ENCODE peak calls at places on chromosomes 16 and 17, in four cellular contexts. One of them, this sample, is unnamed.
A peak's percentile ranks its signal among the peaks of the same experiment; 100 is the strongest.

GRCh38 chr17:71677444-71677843 is 443.4 kb upstream of the SOX9 start:
- DNase-seq in H9: no peak
- DNase-seq in neuronal stem cell: no peak
- DNase-seq in IMR-90: peak; percentile 7
- DNase-seq in this sample: no peak

GRCh38 chr16:70759666-70760065 is 41.3 kb downstream of the VAC14 start:
- DNase-seq in IMR-90: no peak
- DNase-seq in neuronal stem cell: no peak
- DNase-seq in H9: no peak
- DNase-seq in this sample: no peak

GRCh38 chr16:3444032-3444388 is 530 bp downstream of the NAA60 start:
- DNase-seq in neuronal stem cell: no peak
- DNase-seq in H9: no peak
- DNase-seq in IMR-90: peak; percentile 80
- DNase-seq in this sample: peak; percentile 68

GRCh38 chr17:76246080-76247066 is 6.1 kb upstream of the RNF157 start:
- DNase-seq in IMR-90: peak; percentile 53
- DNase-seq in neuronal stem cell: no peak
- DNase-seq in H9: no peak
- DNase-seq in this sample: peak; percentile 43

GRCh38 chr16:48949636-48950035 is 332.0 kb downstream of the CBLN1 start:
- DNase-seq in H9: no peak
- DNase-seq in IMR-90: peak; percentile 19
- DNase-seq in neuronal stem cell: no peak
- DNase-seq in this sample: peak; percentile 5

GRCh38 chr16:71971571-71971970 is 28.6 kb downstream of the PKD1L3 start:
- DNase-seq in IMR-90: no peak
- DNase-seq in neuronal stem cell: no peak
- DNase-seq in H9: no peak
- DNase-seq in this sample: peak; percentile 81

GRCh38 chr17:56835259-56835575 is 1.3 kb downstream of the DGKE start:
- DNase-seq in IMR-90: peak; percentile 21
- DNase-seq in H9: no peak
- DNase-seq in neuronal stem cell: no peak
- DNase-seq in this sample: no peak

GRCh38 chr17:16877102-16877501 is 94.8 kb downstream of the TNFRSF13B start:
- DNase-seq in IMR-90: no peak
- DNase-seq in H9: no peak
- DNase-seq in neuronal stem cell: no peak
- DNase-seq in this sample: no peak

GRCh38 chr16:67386861-67387455 is 6.3 kb downstream of the TPPP3 start:
- DNase-seq in H9: no peak
- DNase-seq in IMR-90: no peak
- DNase-seq in neuronal stem cell: no peak
- DNase-seq in this sample: no peak

GRCh38 chr17:6000426-6000825 is 69.8 kb upstream of the WSCD1 start:
- DNase-seq in IMR-90: no peak
- DNase-seq in H9: no peak
- DNase-seq in neuronal stem cell: no peak
- DNase-seq in this sample: no peak

GRCh38 chr16:49278944-49279725 is 2.5 kb downstream of the CBLN1 start:
- DNase-seq in IMR-90: no peak
- DNase-seq in neuronal stem cell: no peak
- DNase-seq in H9: peak; percentile 54
- DNase-seq in this sample: no peak

GRCh38 chr17:7849185-7850117 is 5.4 kb upstream of the TMEM88 start:
- DNase-seq in IMR-90: no peak
- DNase-seq in H9: no peak
- DNase-seq in neuronal stem cell: no peak
- DNase-seq in this sample: peak; percentile 35

GRCh38 chr16:56683424-56684162 is 1.3 kb downstream of the MT1X start:
- DNase-seq in H9: no peak
- DNase-seq in neuronal stem cell: no peak
- DNase-seq in IMR-90: no peak
- DNase-seq in this sample: no peak

GRCh38 chr16:83887088-83887487 is 11.8 kb upstream of the MLYCD start:
- DNase-seq in IMR-90: no peak
- DNase-seq in H9: no peak
- DNase-seq in neuronal stem cell: no peak
- DNase-seq in this sample: no peak

GRCh38 chr17:79779661-79780365 is 1.9 kb downstream of the CBX2 start:
- DNase-seq in neuronal stem cell: no peak
- DNase-seq in IMR-90: no peak
- DNase-seq in H9: no peak
- DNase-seq in this sample: peak; percentile 59

GRCh38 chr17:50794361-50794760 is 27.0 kb upstream of the ANKRD40CL start:
- DNase-seq in IMR-90: no peak
- DNase-seq in H9: no peak
- DNase-seq in neuronal stem cell: no peak
- DNase-seq in this sample: no peak

GRCh38 chr17:60153606-60154355 is 4.0 kb downstream of the CA4 start:
- DNase-seq in IMR-90: no peak
- DNase-seq in neuronal stem cell: no peak
- DNase-seq in H9: peak; percentile 24
- DNase-seq in this sample: no peak

GRCh38 chr17:78653382-78653781 is 76.2 kb upstream of the DNAH17 start:
- DNase-seq in H9: no peak
- DNase-seq in IMR-90: peak; percentile 47
- DNase-seq in neuronal stem cell: no peak
- DNase-seq in this sample: no peak

GRCh38 chr17:63439682-63440081 is 6.4 kb downstream of the CYB561 start:
- DNase-seq in IMR-90: peak; percentile 51
- DNase-seq in H9: no peak
- DNase-seq in neuronal stem cell: no peak
- DNase-seq in this sample: no peak

GRCh38 chr16:22968931-22969330 is 155.0 kb downstream of the HS3ST2 start:
- DNase-seq in IMR-90: no peak
- DNase-seq in H9: no peak
- DNase-seq in neuronal stem cell: no peak
- DNase-seq in this sample: no peak

GRCh38 chr17:76179496-76180467 is 38.7 kb upstream of the FOXJ1 start:
- DNase-seq in neuronal stem cell: no peak
- DNase-seq in H9: no peak
- DNase-seq in IMR-90: peak; percentile 50
- DNase-seq in this sample: no peak

GRCh38 chr17:740240-741055 is 8.1 kb downstream of the TLCD3A start:
- DNase-seq in IMR-90: no peak
- DNase-seq in neuronal stem cell: no peak
- DNase-seq in H9: no peak
- DNase-seq in this sample: peak; percentile 44

GRCh38 chr17:13030459-13031305 is 12.9 kb upstream of the ELAC2 start:
- DNase-seq in neuronal stem cell: peak; percentile 67
- DNase-seq in IMR-90: peak; percentile 50
- DNase-seq in H9: peak; percentile 64
- DNase-seq in this sample: peak; percentile 90

GRCh38 chr16:82888616-82889015 is 261.8 kb downstream of the CDH13 start:
- DNase-seq in neuronal stem cell: no peak
- DNase-seq in IMR-90: peak; percentile 95
- DNase-seq in H9: no peak
- DNase-seq in this sample: no peak

GRCh38 chr17:6853764-6854442 is 22.4 kb upstream of the TEKT1 start:
- DNase-seq in neuronal stem cell: no peak
- DNase-seq in IMR-90: no peak
- DNase-seq in H9: peak; percentile 91
- DNase-seq in this sample: no peak

GRCh38 chr16:11596572-11597226 is 10.0 kb upstream of the LITAF start:
- DNase-seq in H9: no peak
- DNase-seq in IMR-90: no peak
- DNase-seq in neuronal stem cell: no peak
- DNase-seq in this sample: peak; percentile 86

GRCh38 chr17:71460943-71461342 is 659.9 kb upstream of the SOX9 start:
- DNase-seq in H9: no peak
- DNase-seq in IMR-90: peak; percentile 43
- DNase-seq in neuronal stem cell: no peak
- DNase-seq in this sample: no peak

GRCh38 chr17:80030730-80031410 is 4.8 kb downstream of the TBC1D16 start:
- DNase-seq in IMR-90: no peak
- DNase-seq in H9: no peak
- DNase-seq in neuronal stem cell: no peak
- DNase-seq in this sample: no peak

GRCh38 chr16:75010427-75010826 is 11.6 kb downstream of the ZNRF1 start:
- DNase-seq in neuronal stem cell: no peak
- DNase-seq in H9: no peak
- DNase-seq in IMR-90: no peak
- DNase-seq in this sample: no peak

GRCh38 chr17:10127819-10128375 is 70.5 kb downstream of the GAS7 start:
- DNase-seq in H9: no peak
- DNase-seq in IMR-90: peak; percentile 99
- DNase-seq in neuronal stem cell: no peak
- DNase-seq in this sample: peak; percentile 52

GRCh38 chr16:81446318-81447275 is 2.0 kb downstream of the CMIP start:
- DNase-seq in IMR-90: peak; percentile 51
- DNase-seq in H9: no peak
- DNase-seq in neuronal stem cell: no peak
- DNase-seq in this sample: peak; percentile 83

GRCh38 chr16:2232094-2232990 is 3.9 kb upstream of the DNASE1L2 start:
- DNase-seq in H9: no peak
- DNase-seq in IMR-90: no peak
- DNase-seq in neuronal stem cell: no peak
- DNase-seq in this sample: no peak

GRCh38 chr17:69489303-69489702 is 74.8 kb downstream of the MAP2K6 start:
- DNase-seq in neuronal stem cell: no peak
- DNase-seq in IMR-90: no peak
- DNase-seq in H9: no peak
- DNase-seq in this sample: no peak

GRCh38 chr16:66539628-66540469 is 10.1 kb downstream of the TK2 start:
- DNase-seq in IMR-90: no peak
- DNase-seq in H9: no peak
- DNase-seq in neuronal stem cell: no peak
- DNase-seq in this sample: peak; percentile 88

GRCh38 chr17:6361733-6362132 is 73.2 kb downstream of the AIPL1 start:
- DNase-seq in IMR-90: no peak
- DNase-seq in H9: peak; percentile 56
- DNase-seq in neuronal stem cell: no peak
- DNase-seq in this sample: no peak

DNA sequence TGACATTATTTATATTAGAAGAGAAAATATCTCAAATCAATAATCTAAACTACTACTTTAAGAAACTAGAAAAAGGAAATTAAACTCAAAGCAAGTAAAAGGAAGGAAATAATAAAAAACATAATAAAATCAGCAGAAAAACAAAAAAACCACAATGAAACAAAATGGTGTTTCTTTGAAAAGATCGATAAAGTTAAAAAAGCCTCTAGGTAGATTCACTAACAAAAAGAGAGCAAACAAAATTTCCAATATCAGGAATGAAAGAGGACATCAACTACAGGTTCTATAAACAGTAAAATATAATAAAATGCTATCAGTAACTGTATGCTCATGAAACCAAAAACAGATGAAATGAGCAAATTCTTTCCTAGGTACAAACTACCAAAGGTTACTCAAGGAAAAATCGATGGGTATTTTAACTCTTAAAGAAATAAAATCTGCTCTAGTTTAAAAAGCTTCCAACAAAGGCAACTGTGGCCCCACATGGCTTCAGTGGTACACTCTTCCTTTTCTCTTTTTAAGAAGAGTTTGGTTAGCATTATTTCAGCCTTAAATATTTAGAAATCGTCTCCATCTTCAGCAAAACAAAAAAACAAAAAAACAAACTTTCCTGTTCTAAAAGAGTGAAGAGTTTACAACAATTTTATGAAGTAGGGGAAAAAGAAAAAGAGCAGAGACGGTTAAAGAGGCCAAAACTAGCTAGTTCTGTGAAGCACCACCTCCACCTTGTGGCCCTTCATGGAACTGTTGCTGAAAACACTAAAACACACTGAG is 102.2 kb downstream of the TRIM37 start:
- DNase-seq in neuronal stem cell: peak; percentile 71
- DNase-seq in IMR-90: peak; percentile 53
- DNase-seq in H9: peak; percentile 67
- DNase-seq in this sample: peak; percentile 58
- H3K27ac ChIP-seq in neuronal stem cell: no peak overlapping the region
- H3K27ac ChIP-seq in IMR-90: no peak overlapping the region
- H3K27ac ChIP-seq in H9: no peak overlapping the region
- H3K27ac ChIP-seq in this sample: no peak overlapping the region

DNA sequence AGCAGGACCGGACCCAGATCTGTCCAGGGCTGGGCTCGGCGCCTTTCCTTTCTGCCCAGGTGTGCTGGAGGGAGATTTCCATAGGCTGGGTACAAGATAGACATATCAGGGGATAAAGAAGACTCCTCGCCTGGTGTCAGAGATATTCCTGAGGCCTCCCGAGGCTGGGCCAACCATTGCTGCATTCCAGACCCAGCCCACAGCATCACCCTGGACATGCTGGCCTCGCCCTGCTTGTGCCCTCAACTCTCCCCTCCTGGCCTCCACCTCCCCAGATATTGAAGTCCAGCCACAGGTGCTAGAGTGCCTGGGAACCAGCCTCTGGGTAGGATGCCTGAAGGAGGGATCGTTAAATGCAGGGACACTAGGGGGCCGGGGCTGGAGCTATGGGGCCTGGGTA is 2.1 kb downstream of the CD300LG start:
- DNase-seq in IMR-90: no peak
- DNase-seq in neuronal stem cell: no peak
- DNase-seq in H9: no peak
- DNase-seq in this sample: no peak
- H2BK5ac ChIP-seq in IMR-90: no peak overlapping the region
- H2BK5ac ChIP-seq in neuronal stem cell: no peak overlapping the region
- H2BK5ac ChIP-seq in H9: no peak overlapping the region
- H2BK5ac ChIP-seq in this sample: no peak overlapping the region

GRCh38 chr16:54720259-54720658 is 210.4 kb upstream of the IRX5 start:
- DNase-seq in H9: no peak
- DNase-seq in IMR-90: no peak
- DNase-seq in neuronal stem cell: no peak
- DNase-seq in this sample: no peak
- H3K27ac ChIP-seq in H9: no peak overlapping the region
- H3K27ac ChIP-seq in IMR-90: no peak overlapping the region
- H3K27ac ChIP-seq in neuronal stem cell: no peak overlapping the region
- H3K27ac ChIP-seq in this sample: no peak overlapping the region

GRCh38 chr17:64505320-64506200 is 529 bp downstream of the DDX5 start:
- DNase-seq in IMR-90: peak; percentile 82
- DNase-seq in neuronal stem cell: peak; percentile 79
- DNase-seq in H9: peak; percentile 76
- DNase-seq in this sample: peak; percentile 73
- H2BK5ac ChIP-seq in IMR-90: peak overlapping the region; percentile 93
- H2BK5ac ChIP-seq in neuronal stem cell: peak overlapping the region; percentile 99
- H2BK5ac ChIP-seq in H9: peak overlapping the region; percentile 81
- H2BK5ac ChIP-seq in this sample: peak overlapping the region; percentile 73

This sample was measured in trophoblast cell.